ENCODE peak calls at places on chromosomes 16 and 17, in five cellular contexts. One of them, this sample, is unnamed.

GRCh38 chr16:49580751-49581303 is 207.2 kb downstream of the C16orf78 start:
- DNase-seq in IMR-90: peak; percentile 10
- DNase-seq in astrocyte: no peak
- DNase-seq in neuronal stem cell: no peak
- DNase-seq in mammary epithelial cell: no peak
- DNase-seq in this sample: no peak

GRCh38 chr17:29158096-29158495 is 22.1 kb downstream of the MYO18A start:
- DNase-seq in IMR-90: no peak
- DNase-seq in neuronal stem cell: no peak
- DNase-seq in astrocyte: no peak
- DNase-seq in mammary epithelial cell: no peak
- DNase-seq in this sample: no peak

GRCh38 chr17:58275417-58275816 is 5.3 kb downstream of the MPO start:
- DNase-seq in IMR-90: no peak
- DNase-seq in mammary epithelial cell: no peak
- DNase-seq in neuronal stem cell: no peak
- DNase-seq in astrocyte: no peak
- DNase-seq in this sample: no peak

GRCh38 chr16:57266531-57267268 is 17.8 kb downstream of the PLLP start:
- DNase-seq in neuronal stem cell: no peak
- DNase-seq in astrocyte: no peak
- DNase-seq in IMR-90: no peak
- DNase-seq in mammary epithelial cell: no peak
- DNase-seq in this sample: peak; percentile 62

GRCh38 chr17:57519199-57519598 is 225.9 kb downstream of the CCDC182 start:
- DNase-seq in astrocyte: peak; percentile 54
- DNase-seq in IMR-90: peak; percentile 58
- DNase-seq in neuronal stem cell: no peak
- DNase-seq in mammary epithelial cell: peak; percentile 17
- DNase-seq in this sample: no peak

GRCh38 chr16:57384248-57385070 is 12.2 kb downstream of the CX3CL1 start:
- DNase-seq in mammary epithelial cell: no peak
- DNase-seq in astrocyte: no peak
- DNase-seq in IMR-90: no peak
- DNase-seq in neuronal stem cell: no peak
- DNase-seq in this sample: no peak

GRCh38 chr16:53052519-53053501 is at the start of gene CHD9NB:
- DNase-seq in mammary epithelial cell: peak; percentile 99
- DNase-seq in astrocyte: peak; percentile 86
- DNase-seq in IMR-90: peak; percentile 86
- DNase-seq in neuronal stem cell: no peak
- DNase-seq in this sample: peak; percentile 27

GRCh38 chr16:86073763-86074493 is 175.0 kb downstream of the IRF8 start:
- DNase-seq in IMR-90: no peak
- DNase-seq in astrocyte: no peak
- DNase-seq in neuronal stem cell: no peak
- DNase-seq in mammary epithelial cell: no peak
- DNase-seq in this sample: no peak

GRCh38 chr16:27754788-27755690 is 205.1 kb downstream of the KATNIP start:
- DNase-seq in mammary epithelial cell: no peak
- DNase-seq in astrocyte: no peak
- DNase-seq in neuronal stem cell: no peak
- DNase-seq in IMR-90: no peak
- DNase-seq in this sample: no peak

GRCh38 chr16:57023541-57024249 is 34.3 kb downstream of the NLRC5 start:
- DNase-seq in mammary epithelial cell: no peak
- DNase-seq in IMR-90: no peak
- DNase-seq in neuronal stem cell: no peak
- DNase-seq in astrocyte: no peak
- DNase-seq in this sample: no peak

GRCh38 chr17:45364531-45365390 is 47.9 kb upstream of the MAP3K14 start:
- DNase-seq in IMR-90: peak; percentile 37
- DNase-seq in mammary epithelial cell: no peak
- DNase-seq in astrocyte: no peak
- DNase-seq in neuronal stem cell: no peak
- DNase-seq in this sample: no peak

GRCh38 chr16:80899804-80900592 is 95.6 kb upstream of the CDYL2 start:
- DNase-seq in neuronal stem cell: no peak
- DNase-seq in IMR-90: peak; percentile 76
- DNase-seq in astrocyte: peak; percentile 87
- DNase-seq in mammary epithelial cell: peak; percentile 33
- DNase-seq in this sample: no peak

GRCh38 chr17:13475574-13476223 is 126.0 kb downstream of the HS3ST3A1 start:
- DNase-seq in mammary epithelial cell: no peak
- DNase-seq in astrocyte: no peak
- DNase-seq in IMR-90: no peak
- DNase-seq in neuronal stem cell: no peak
- DNase-seq in this sample: no peak

GRCh38 chr16:11614587-11615175 is 28.0 kb upstream of the LITAF start:
- DNase-seq in neuronal stem cell: no peak
- DNase-seq in mammary epithelial cell: no peak
- DNase-seq in IMR-90: no peak
- DNase-seq in astrocyte: no peak
- DNase-seq in this sample: no peak

GRCh38 chr16:10242916-10243315 is 60.7 kb upstream of the GRIN2A start:
- DNase-seq in IMR-90: no peak
- DNase-seq in neuronal stem cell: no peak
- DNase-seq in astrocyte: no peak
- DNase-seq in mammary epithelial cell: no peak
- DNase-seq in this sample: no peak

GRCh38 chr17:80990921-80991644 is 558 bp upstream of the CHMP6 start:
- DNase-seq in neuronal stem cell: no peak
- DNase-seq in mammary epithelial cell: no peak
- DNase-seq in IMR-90: no peak
- DNase-seq in astrocyte: no peak
- DNase-seq in this sample: no peak

GRCh38 chr16:57534881-57535658 is 1.3 kb downstream of the CCDC102A start:
- DNase-seq in neuronal stem cell: no peak
- DNase-seq in astrocyte: no peak
- DNase-seq in IMR-90: no peak
- DNase-seq in mammary epithelial cell: no peak
- DNase-seq in this sample: no peak

GRCh38 chr17:81349397-81350319 is 45.6 kb upstream of the BAHCC1 start:
- DNase-seq in mammary epithelial cell: no peak
- DNase-seq in astrocyte: no peak
- DNase-seq in neuronal stem cell: no peak
- DNase-seq in IMR-90: no peak
- DNase-seq in this sample: no peak

GRCh38 chr17:4340914-4341615 is 25.4 kb downstream of the UBE2G1 start:
- DNase-seq in neuronal stem cell: no peak
- DNase-seq in IMR-90: peak; percentile 55
- DNase-seq in astrocyte: no peak
- DNase-seq in mammary epithelial cell: no peak
- DNase-seq in this sample: no peak

GRCh38 chr17:43309505-43310329 is 75.9 kb upstream of the RNU2-1 start:
- DNase-seq in astrocyte: no peak
- DNase-seq in neuronal stem cell: no peak
- DNase-seq in mammary epithelial cell: peak; percentile 10
- DNase-seq in IMR-90: no peak
- DNase-seq in this sample: no peak
- H2AFZ ChIP-seq in astrocyte: no peak overlapping the region
- H2AFZ ChIP-seq in neuronal stem cell: no peak overlapping the region
- H2AFZ ChIP-seq in mammary epithelial cell: no peak overlapping the region
- H2AFZ ChIP-seq in IMR-90: peak overlapping the region; percentile 80
- H2AFZ ChIP-seq in this sample: no peak overlapping the region

GRCh38 chr17:17204635-17205231 is 1.4 kb downstream of the PLD6 start:
- DNase-seq in IMR-90: no peak
- DNase-seq in neuronal stem cell: no peak
- DNase-seq in mammary epithelial cell: no peak
- DNase-seq in astrocyte: no peak
- DNase-seq in this sample: no peak
- H3K36me3 ChIP-seq in IMR-90: no peaks in the 10 kb centered on the region
- H3K36me3 ChIP-seq in neuronal stem cell: no peaks in the 10 kb centered on the region
- H3K36me3 ChIP-seq in mammary epithelial cell: no peaks in the 10 kb centered on the region
- H3K36me3 ChIP-seq in astrocyte: no peaks in the 10 kb centered on the region
- H3K36me3 ChIP-seq in this sample: peaks cover 9% of the 10 kb centered on the region

GRCh38 chr17:46866747-46867146 is 15.4 kb downstream of the WNT9B start:
- DNase-seq in mammary epithelial cell: no peak
- DNase-seq in IMR-90: no peak
- DNase-seq in astrocyte: no peak
- DNase-seq in neuronal stem cell: no peak
- DNase-seq in this sample: no peak

GRCh38 chr17:46870116-46870803 is 18.9 kb downstream of the WNT9B start:
- DNase-seq in mammary epithelial cell: no peak
- DNase-seq in astrocyte: no peak
- DNase-seq in neuronal stem cell: no peak
- DNase-seq in IMR-90: no peak
- DNase-seq in this sample: no peak

GRCh38 chr17:46866325-46866724 is 14.9 kb downstream of the WNT9B start:
- DNase-seq in astrocyte: no peak
- DNase-seq in mammary epithelial cell: no peak
- DNase-seq in neuronal stem cell: no peak
- DNase-seq in IMR-90: no peak
- DNase-seq in this sample: no peak

GRCh38 chr17:46869296-46869695 is 17.9 kb downstream of the WNT9B start:
- DNase-seq in IMR-90: no peak
- DNase-seq in neuronal stem cell: no peak
- DNase-seq in mammary epithelial cell: no peak
- DNase-seq in astrocyte: no peak
- DNase-seq in this sample: no peak

GRCh38 chr17:46868689-46869187 is 17.4 kb downstream of the WNT9B start:
- DNase-seq in astrocyte: no peak
- DNase-seq in mammary epithelial cell: no peak
- DNase-seq in neuronal stem cell: no peak
- DNase-seq in IMR-90: peak; percentile 11
- DNase-seq in this sample: no peak
- H3K4me2 ChIP-seq in astrocyte: no peak overlapping the region
- H3K4me2 ChIP-seq in mammary epithelial cell: no peak overlapping the region
- H3K4me2 ChIP-seq in neuronal stem cell: no peak overlapping the region
- H3K4me2 ChIP-seq in IMR-90: no peak overlapping the region
- H3K4me2 ChIP-seq in this sample: no peak overlapping the region

GRCh38 chr17:8885968-8886674 is 18.6 kb upstream of the PIK3R6 start:
- DNase-seq in mammary epithelial cell: no peak
- DNase-seq in neuronal stem cell: no peak
- DNase-seq in astrocyte: no peak
- DNase-seq in IMR-90: no peak
- DNase-seq in this sample: no peak
- H2AFZ ChIP-seq in mammary epithelial cell: no peak overlapping the region
- H2AFZ ChIP-seq in neuronal stem cell: no peak overlapping the region
- H2AFZ ChIP-seq in astrocyte: no peak overlapping the region
- H2AFZ ChIP-seq in IMR-90: peak overlapping the region; percentile 23
- H2AFZ ChIP-seq in this sample: no peak overlapping the region

DNA sequence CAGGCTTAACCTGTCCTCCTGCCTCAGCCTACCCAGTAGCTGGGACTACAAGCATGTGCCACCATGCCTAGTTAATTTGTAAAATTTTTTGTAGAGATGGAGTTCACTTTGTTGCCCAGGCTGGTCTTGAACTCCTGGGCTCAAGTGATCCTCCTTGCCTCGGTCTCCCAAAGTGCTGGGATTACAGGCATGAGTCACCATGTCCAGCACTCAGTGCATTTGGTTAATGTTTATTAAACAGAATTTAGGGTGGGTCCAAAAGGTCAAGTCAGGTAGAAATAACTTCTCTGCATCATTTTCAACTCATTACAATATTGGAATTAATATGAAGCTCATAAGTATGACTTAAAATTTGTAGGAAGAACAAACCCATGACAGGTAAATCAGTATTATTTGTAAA is 55.7 kb downstream of the RHOT1 start:
- DNase-seq in IMR-90: no peak
- DNase-seq in astrocyte: no peak
- DNase-seq in neuronal stem cell: no peak
- DNase-seq in mammary epithelial cell: no peak
- DNase-seq in this sample: no peak
- H3K36me3 ChIP-seq in IMR-90: peaks cover 28% of the 10 kb centered on the region
- H3K36me3 ChIP-seq in astrocyte: peaks cover 19% of the 10 kb centered on the region
- H3K36me3 ChIP-seq in neuronal stem cell: peaks cover 92% of the 10 kb centered on the region
- H3K36me3 ChIP-seq in mammary epithelial cell: peaks cover 7% of the 10 kb centered on the region
- H3K36me3 ChIP-seq in this sample: peaks cover 63% of the 10 kb centered on the region

DNA sequence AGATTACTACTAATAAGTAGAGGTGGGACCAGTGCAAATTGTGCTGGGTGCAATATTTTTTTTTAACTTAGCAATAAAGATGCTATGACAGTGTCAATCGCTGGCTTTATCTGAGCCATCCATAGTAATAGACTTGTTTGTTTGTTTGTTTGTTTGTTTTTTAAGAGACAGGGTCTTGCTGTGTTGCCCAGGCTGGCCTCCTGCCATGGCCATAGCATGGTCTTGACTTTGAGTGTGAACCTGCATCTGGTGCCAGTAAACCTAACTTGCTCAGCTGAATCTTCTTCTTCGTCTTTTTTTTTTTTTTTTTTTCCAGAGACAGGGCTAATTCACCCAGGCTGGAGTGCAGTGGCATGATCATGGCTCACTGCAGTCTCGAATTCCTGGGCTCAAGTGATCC is 46.6 kb downstream of the ZNRF1 start:
- DNase-seq in neuronal stem cell: no peak
- DNase-seq in IMR-90: no peak
- DNase-seq in astrocyte: no peak
- DNase-seq in mammary epithelial cell: no peak
- DNase-seq in this sample: no peak
- H3K4me2 ChIP-seq in neuronal stem cell: no peak overlapping the region
- H3K4me2 ChIP-seq in IMR-90: no peak overlapping the region
- H3K4me2 ChIP-seq in astrocyte: no peak overlapping the region
- H3K4me2 ChIP-seq in mammary epithelial cell: no peak overlapping the region
- H3K4me2 ChIP-seq in this sample: no peak overlapping the region

DNA sequence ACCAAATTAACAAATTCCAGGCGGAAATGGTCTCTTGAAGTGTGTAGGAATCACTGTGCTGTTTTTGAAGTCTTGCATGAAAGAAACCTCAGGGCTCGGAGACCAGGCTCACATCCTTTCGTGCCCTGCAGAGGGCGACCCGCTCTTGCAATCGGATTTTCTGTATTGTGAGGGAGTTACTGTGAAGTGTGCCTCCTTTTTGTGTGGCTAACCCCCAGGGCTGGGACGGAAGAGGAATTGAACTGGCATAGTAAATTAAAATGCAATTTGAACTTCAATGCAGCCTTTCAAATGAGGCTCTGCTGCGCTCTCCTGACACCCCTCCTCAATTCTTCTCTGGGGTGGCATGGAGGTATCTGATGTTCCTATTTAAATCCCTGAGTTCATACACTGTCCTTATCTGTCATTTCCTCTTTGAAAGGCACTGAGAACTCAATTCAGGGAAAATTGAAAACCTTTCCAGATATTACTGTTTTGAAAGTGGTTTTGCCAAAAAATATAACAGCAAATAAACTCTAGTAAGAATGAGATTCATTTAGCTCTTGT is 51.5 kb upstream of the MGAT5B start:
- DNase-seq in astrocyte: no peak
- DNase-seq in neuronal stem cell: peak; percentile 39
- DNase-seq in mammary epithelial cell: peak; percentile 29
- DNase-seq in IMR-90: peak; percentile 42
- DNase-seq in this sample: peak; percentile 74
- H2AFZ ChIP-seq in astrocyte: no peak overlapping the region
- H2AFZ ChIP-seq in neuronal stem cell: peak overlapping the region; percentile 75
- H2AFZ ChIP-seq in mammary epithelial cell: no peak overlapping the region
- H2AFZ ChIP-seq in IMR-90: no peak overlapping the region
- H2AFZ ChIP-seq in this sample: peak overlapping the region; percentile 57

GRCh38 chr17:653724-654123 is 60.9 kb downstream of the VPS53 start:
- DNase-seq in IMR-90: no peak
- DNase-seq in astrocyte: no peak
- DNase-seq in mammary epithelial cell: no peak
- DNase-seq in neuronal stem cell: no peak
- DNase-seq in this sample: no peak

GRCh38 chr17:655618-656017 is 59.0 kb downstream of the VPS53 start:
- DNase-seq in mammary epithelial cell: no peak
- DNase-seq in astrocyte: no peak
- DNase-seq in IMR-90: no peak
- DNase-seq in neuronal stem cell: no peak
- DNase-seq in this sample: no peak

GRCh38 chr17:651596-651995 is 63.0 kb downstream of the VPS53 start:
- DNase-seq in neuronal stem cell: no peak
- DNase-seq in mammary epithelial cell: no peak
- DNase-seq in astrocyte: no peak
- DNase-seq in IMR-90: no peak
- DNase-seq in this sample: no peak

GRCh38 chr17:647340-648197 is 67.1 kb downstream of the VPS53 start:
- DNase-seq in neuronal stem cell: no peak
- DNase-seq in astrocyte: no peak
- DNase-seq in mammary epithelial cell: no peak
- DNase-seq in IMR-90: no peak
- DNase-seq in this sample: no peak

GRCh38 chr17:652310-652709 is 62.3 kb downstream of the VPS53 start:
- DNase-seq in astrocyte: peak; percentile 32
- DNase-seq in neuronal stem cell: no peak
- DNase-seq in IMR-90: no peak
- DNase-seq in mammary epithelial cell: no peak
- DNase-seq in this sample: no peak
- H3K36me3 ChIP-seq in astrocyte: peaks cover 28% of the 10 kb centered on the region
- H3K36me3 ChIP-seq in neuronal stem cell: peaks cover 79% of the 10 kb centered on the region
- H3K36me3 ChIP-seq in IMR-90: peaks cover 46% of the 10 kb centered on the region
- H3K36me3 ChIP-seq in mammary epithelial cell: peaks cover 17% of the 10 kb centered on the region
- H3K36me3 ChIP-seq in this sample: peaks cover 56% of the 10 kb centered on the region

This sample was measured in DND-41.